ENCODE peak calls at places on chromosomes 13 and 19, in four cellular contexts. One of them, this sample, is unnamed.

GRCh38 chr13:98466634-98467236 is 110.2 kb downstream of the STK24 start:
- DNase-seq in GM12878: no peak
- DNase-seq in HepG2: peak
- DNase-seq in K562: peak
- DNase-seq in this sample: peak

GRCh38 chr13:21616880-21617279 is 12.9 kb upstream of the MICU2 start:
- DNase-seq in HepG2: peak
- DNase-seq in K562: no peak
- DNase-seq in GM12878: no peak
- DNase-seq in this sample: no peak

GRCh38 chr19:32567486-32567885 is 13.5 kb upstream of the PDCD5 start:
- DNase-seq in GM12878: no peak
- DNase-seq in K562: no peak
- DNase-seq in HepG2: no peak
- DNase-seq in this sample: no peak

GRCh38 chr19:17855333-17856152 is 4.2 kb upstream of the RPL18A start:
- DNase-seq in HepG2: peak
- DNase-seq in GM12878: peak
- DNase-seq in K562: peak
- DNase-seq in this sample: peak

GRCh38 chr19:13507053-13507611 is 853 bp upstream of the CACNA1A start:
- DNase-seq in GM12878: no peak
- DNase-seq in K562: no peak
- DNase-seq in HepG2: no peak
- DNase-seq in this sample: no peak

GRCh38 chr13:30341815-30342570 is 34.6 kb upstream of the KATNAL1 start:
- DNase-seq in GM12878: no peak
- DNase-seq in HepG2: no peak
- DNase-seq in K562: no peak
- DNase-seq in this sample: no peak

GRCh38 chr19:42401365-42402303 is 11.5 kb upstream of the CNFN start:
- DNase-seq in K562: peak
- DNase-seq in HepG2: peak
- DNase-seq in GM12878: no peak
- DNase-seq in this sample: peak

GRCh38 chr19:51339687-51340656 is 2.0 kb downstream of the VSIG10L start:
- DNase-seq in K562: peak
- DNase-seq in HepG2: peak
- DNase-seq in GM12878: peak
- DNase-seq in this sample: peak

GRCh38 chr13:26710166-26710565 is 50.4 kb downstream of the GPR12 start:
- DNase-seq in GM12878: no peak
- DNase-seq in HepG2: no peak
- DNase-seq in K562: no peak
- DNase-seq in this sample: no peak

GRCh38 chr19:3123956-3124355 is 11.9 kb upstream of the GNA15 start:
- DNase-seq in HepG2: no peak
- DNase-seq in GM12878: no peak
- DNase-seq in K562: no peak
- DNase-seq in this sample: no peak

GRCh38 chr13:85520445-85520844 is 278.8 kb downstream of the SLITRK6 start:
- DNase-seq in K562: no peak
- DNase-seq in GM12878: no peak
- DNase-seq in HepG2: no peak
- DNase-seq in this sample: no peak

GRCh38 chr13:21850013-21851006 is 179.4 kb downstream of the FGF9 start:
- DNase-seq in K562: no peak
- DNase-seq in GM12878: no peak
- DNase-seq in HepG2: no peak
- DNase-seq in this sample: no peak

GRCh38 chr19:47765522-47766358 is 12.8 kb upstream of the SELENOW start:
- DNase-seq in HepG2: peak
- DNase-seq in K562: peak
- DNase-seq in GM12878: no peak
- DNase-seq in this sample: peak

GRCh38 chr19:3075605-3076431 is 13.5 kb upstream of the TLE5 start:
- DNase-seq in GM12878: no peak
- DNase-seq in HepG2: no peak
- DNase-seq in K562: peak
- DNase-seq in this sample: peak

GRCh38 chr13:107157272-107157671 is 589.3 kb upstream of the ARGLU1 start:
- DNase-seq in K562: no peak
- DNase-seq in HepG2: no peak
- DNase-seq in GM12878: no peak
- DNase-seq in this sample: no peak

GRCh38 chr19:33868076-33868735 is 71.5 kb downstream of the KCTD15 start:
- DNase-seq in GM12878: no peak
- DNase-seq in K562: no peak
- DNase-seq in HepG2: no peak
- DNase-seq in this sample: no peak

GRCh38 chr19:33865306-33865705 is 68.6 kb downstream of the KCTD15 start:
- DNase-seq in K562: no peak
- DNase-seq in GM12878: no peak
- DNase-seq in HepG2: no peak
- DNase-seq in this sample: no peak

GRCh38 chr19:33864311-33864850 is 67.7 kb downstream of the KCTD15 start:
- DNase-seq in GM12878: no peak
- DNase-seq in K562: no peak
- DNase-seq in HepG2: no peak
- DNase-seq in this sample: no peak

GRCh38 chr19:33868821-33869412 is 72.2 kb downstream of the KCTD15 start:
- DNase-seq in K562: no peak
- DNase-seq in HepG2: no peak
- DNase-seq in GM12878: no peak
- DNase-seq in this sample: peak

DNA sequence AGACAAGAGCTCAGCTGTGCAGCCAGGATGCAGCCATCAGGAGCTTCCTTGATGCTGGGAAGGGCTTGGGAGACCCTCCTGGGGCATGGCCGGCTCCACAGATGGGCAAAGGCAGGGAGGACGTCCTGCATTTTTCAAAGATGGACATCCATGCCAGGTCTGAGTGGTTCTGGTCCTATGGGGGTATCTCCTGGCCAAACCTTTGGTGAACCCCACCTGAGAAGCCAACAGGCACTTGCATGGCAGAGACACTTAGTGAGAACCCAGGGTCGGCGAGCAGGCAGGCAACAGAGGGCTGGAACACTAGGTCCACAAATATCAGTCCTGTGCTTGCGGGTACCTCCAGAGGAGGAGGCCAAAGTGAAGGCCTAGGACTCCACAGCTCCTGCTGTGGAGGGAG is 70.0 kb downstream of the KCTD15 start:
- DNase-seq in HepG2: no peak
- DNase-seq in GM12878: no peak
- DNase-seq in K562: no peak
- DNase-seq in this sample: no peak
- TF ChIP-seq TARDBP in HepG2: no peak
- TF ChIP-seq TARDBP in GM12878: no peak
- TF ChIP-seq TARDBP in K562: no peak
- TF ChIP-seq TARDBP in this sample: no peak

GRCh38 chr13:20157387-20157786 is 3.5 kb downstream of the GJA3 start:
- DNase-seq in GM12878: no peak
- DNase-seq in K562: no peak
- DNase-seq in HepG2: no peak
- DNase-seq in this sample: no peak

GRCh38 chr13:20161275-20161950 is 561 bp upstream of the GJA3 start:
- DNase-seq in HepG2: no peak
- DNase-seq in GM12878: no peak
- DNase-seq in K562: no peak
- DNase-seq in this sample: no peak

GRCh38 chr13:20159646-20160345 is 1.1 kb downstream of the GJA3 start:
- DNase-seq in K562: no peak
- DNase-seq in HepG2: no peak
- DNase-seq in GM12878: no peak
- DNase-seq in this sample: no peak

GRCh38 chr13:20161951-20162300 is 1.1 kb upstream of the GJA3 start:
- DNase-seq in HepG2: no peak
- DNase-seq in GM12878: no peak
- DNase-seq in K562: no peak
- DNase-seq in this sample: no peak

DNA sequence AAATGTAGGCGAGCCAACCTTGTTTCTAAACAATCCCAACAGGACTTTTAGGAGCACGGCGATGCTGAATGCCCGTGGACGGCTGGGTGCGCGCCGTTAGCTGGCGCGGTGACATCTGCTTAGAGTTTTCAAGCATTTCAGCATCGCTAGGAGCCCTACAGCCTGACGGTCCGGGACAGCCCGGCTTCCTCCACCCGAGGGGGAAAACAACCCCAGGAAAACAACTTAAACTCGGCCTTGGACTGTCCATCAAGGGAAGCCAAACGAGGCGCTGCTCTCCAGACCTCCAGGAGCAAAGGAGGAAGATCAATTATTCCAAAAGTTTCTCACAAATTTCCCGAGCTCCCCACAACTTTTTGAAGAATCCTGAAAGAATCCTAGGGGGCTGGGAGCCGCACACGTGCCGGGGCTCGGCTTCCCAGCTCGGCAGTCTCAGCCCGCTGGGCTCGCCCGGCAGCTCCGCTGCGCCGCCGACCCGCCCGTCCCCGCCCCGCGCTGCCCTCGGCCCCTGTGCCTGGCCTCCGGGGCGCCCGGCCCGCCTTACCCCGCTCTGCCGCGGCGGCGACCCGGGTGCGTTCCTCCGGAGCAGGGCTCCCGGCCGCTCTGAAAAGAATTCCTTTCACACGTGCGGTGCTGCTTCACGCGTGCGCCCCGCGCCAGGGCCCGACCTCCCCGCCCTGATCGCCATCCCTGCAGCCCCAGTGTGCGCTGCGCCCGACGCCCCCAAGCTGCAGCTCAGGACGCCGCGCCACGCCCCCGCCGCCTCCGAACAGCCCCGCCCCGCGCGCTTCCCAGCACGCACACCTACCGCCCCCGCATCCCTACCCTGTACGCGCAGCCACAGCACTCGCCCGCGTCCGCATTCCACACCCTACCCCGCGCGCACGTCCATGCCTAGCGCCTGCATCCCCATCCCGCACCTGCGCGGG is at the start of gene GJA3:
- DNase-seq in GM12878: no peak
- DNase-seq in K562: peak
- DNase-seq in HepG2: no peak
- DNase-seq in this sample: peak
- TF ChIP-seq SP1 in GM12878: no peak
- TF ChIP-seq SP1 in K562: no peak
- TF ChIP-seq SP1 in HepG2: no peak
- TF ChIP-seq SP1 in this sample: no peak

GRCh38 chr13:114263590-114263989 is 17.8 kb upstream of the UPF3A start:
- DNase-seq in GM12878: peak
- DNase-seq in K562: no peak
- DNase-seq in HepG2: no peak
- DNase-seq in this sample: no peak

GRCh38 chr13:114268344-114269280 is 12.8 kb upstream of the UPF3A start:
- DNase-seq in HepG2: no peak
- DNase-seq in K562: no peak
- DNase-seq in GM12878: no peak
- DNase-seq in this sample: no peak

GRCh38 chr13:114266241-114266640 is 15.2 kb upstream of the UPF3A start:
- DNase-seq in GM12878: no peak
- DNase-seq in HepG2: no peak
- DNase-seq in K562: no peak
- DNase-seq in this sample: no peak

GRCh38 chr13:114261328-114261965 is 20.0 kb upstream of the UPF3A start:
- DNase-seq in K562: no peak
- DNase-seq in HepG2: no peak
- DNase-seq in GM12878: no peak
- DNase-seq in this sample: no peak

DNA sequence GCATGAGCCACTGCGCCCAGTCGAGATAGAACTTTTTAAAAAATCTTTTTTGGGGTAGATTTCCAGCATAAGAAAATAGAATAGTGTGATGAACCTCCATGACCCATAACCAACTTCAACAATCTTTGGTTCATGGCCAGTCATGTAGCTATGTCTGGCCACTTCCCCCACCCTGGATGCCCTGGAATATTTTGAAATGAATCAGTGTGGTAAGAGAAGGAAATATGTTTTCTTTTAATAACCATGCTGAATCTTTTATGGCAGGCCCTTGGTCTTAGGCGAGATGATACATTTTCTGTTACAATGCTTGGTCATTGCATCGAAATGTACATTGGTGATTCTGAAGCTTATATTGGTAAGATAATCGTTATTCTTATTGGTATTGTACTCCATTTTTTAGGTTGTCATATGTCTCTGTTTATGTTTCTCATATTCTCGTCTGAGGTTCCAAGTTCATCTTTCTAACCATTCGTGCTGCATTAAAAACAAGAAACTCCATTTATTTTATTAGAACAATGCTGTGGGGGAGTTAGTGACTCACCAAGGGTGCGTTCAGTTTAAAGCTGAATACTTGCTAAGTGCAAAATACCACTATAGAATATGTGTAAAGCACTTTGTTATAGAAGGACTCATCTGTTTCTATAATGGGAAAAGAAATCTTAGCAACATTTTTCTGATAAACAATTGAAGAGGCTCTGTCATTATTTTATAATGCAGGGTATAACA is 16.4 kb upstream of the UPF3A start:
- DNase-seq in K562: no peak
- DNase-seq in HepG2: no peak
- DNase-seq in GM12878: no peak
- DNase-seq in this sample: no peak
- TF ChIP-seq TARDBP in K562: no peak
- TF ChIP-seq TARDBP in HepG2: no peak
- TF ChIP-seq TARDBP in GM12878: no peak
- TF ChIP-seq TARDBP in this sample: no peak

GRCh38 chr13:50999641-51000040 is 90.0 kb downstream of the RNASEH2B start:
- DNase-seq in GM12878: no peak
- DNase-seq in HepG2: no peak
- DNase-seq in K562: no peak
- DNase-seq in this sample: no peak

GRCh38 chr13:51000058-51000457 is 90.5 kb downstream of the RNASEH2B start:
- DNase-seq in GM12878: no peak
- DNase-seq in HepG2: no peak
- DNase-seq in K562: no peak
- DNase-seq in this sample: no peak

GRCh38 chr13:51002736-51003135 is 93.1 kb downstream of the RNASEH2B start:
- DNase-seq in GM12878: no peak
- DNase-seq in HepG2: no peak
- DNase-seq in K562: no peak
- DNase-seq in this sample: no peak

GRCh38 chr13:51001335-51001734 is 91.7 kb downstream of the RNASEH2B start:
- DNase-seq in K562: no peak
- DNase-seq in GM12878: no peak
- DNase-seq in HepG2: no peak
- DNase-seq in this sample: no peak

DNA sequence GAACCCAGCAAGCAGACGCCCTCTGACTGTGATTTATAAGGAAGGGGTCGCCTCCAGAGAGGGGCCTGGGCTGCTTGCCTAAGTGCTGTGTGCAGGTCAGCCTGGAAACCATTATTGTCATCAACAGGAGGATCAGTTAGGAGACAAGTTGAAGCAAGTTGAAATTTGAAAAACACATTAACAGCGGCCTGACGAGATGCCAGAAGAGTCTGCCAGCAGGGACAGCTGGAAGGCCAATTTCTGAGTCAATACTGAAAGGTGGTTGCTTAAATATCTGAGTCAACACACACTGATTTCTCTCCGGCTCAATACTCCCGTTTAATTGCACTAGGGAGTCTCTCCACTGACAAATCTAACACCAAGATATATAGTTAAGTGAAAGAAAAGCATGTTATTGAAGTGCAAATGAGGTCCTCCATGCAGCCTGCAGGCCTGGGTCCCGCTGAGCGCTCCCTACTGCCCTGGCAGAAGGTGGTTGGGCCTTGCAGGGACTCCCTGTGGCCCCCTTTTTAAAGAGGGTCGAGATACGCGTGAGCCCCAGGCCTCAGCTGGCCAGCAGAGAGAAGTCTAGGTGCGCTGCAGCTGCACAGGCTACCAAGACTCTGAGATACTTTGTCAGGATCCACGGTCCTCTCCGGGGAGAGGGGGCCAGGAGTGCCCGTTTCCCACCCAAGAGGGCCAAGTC is 91.1 kb downstream of the RNASEH2B start:
- DNase-seq in GM12878: no peak
- DNase-seq in K562: no peak
- DNase-seq in HepG2: no peak
- DNase-seq in this sample: no peak
- TF ChIP-seq SP1 in GM12878: no peak
- TF ChIP-seq SP1 in K562: no peak
- TF ChIP-seq SP1 in HepG2: no peak
- TF ChIP-seq SP1 in this sample: no peak

This sample was measured in HEK293T.